ENCODE peak calls at places on chromosome 21, in five cellular contexts. Q is activated CD4-positive, alpha-beta T cell treated with anti-CD3 and anti-CD28 coated beads, Interleukin-2, amount 50 U/mL, for 24 hours; F is brain microvascular endothelial cell; K is osteocyte; R is endothelial cell. X is an unnamed sample.
A peak's percentile ranks its signal among the peaks of the same experiment; 100 is the strongest.

GRCh38 chr21:31555741-31556191 is 103.7 kb upstream of the SOD1 start:
- DNase-seq in Q (no peak), R (peak; percentile 6), K (no peak), F (no peak), X (no peak)

GRCh38 chr21:39610705-39611104 is 2.0 kb upstream of the B3GALT5 start:
- DNase-seq in Q (no peak), K (no peak), F (no peak), R (no peak), X (no peak)

GRCh38 chr21:37045139-37045538 is 27.7 kb downstream of the PIGP start:
- DNase-seq in R (no peak), K (no peak), Q (no peak), F (no peak), X (no peak)

GRCh38 chr21:19941626-19942025 is 1056.6 kb upstream of the NCAM2 start:
- DNase-seq in K (no peak), R (no peak), F (no peak), Q (no peak), X (no peak)

GRCh38 chr21:45977396-45977795 is 4.2 kb upstream of the COL6A1 start:
- DNase-seq in R (peak; percentile 11), F (no peak), Q (no peak), K (no peak), X (no peak)

GRCh38 chr21:43608225-43608624 is 51.1 kb downstream of the HSF2BP start:
- DNase-seq in Q (no peak), F (peak; percentile 79), K (no peak), R (no peak), X (no peak)

GRCh38 chr21:35366348-35367085 is 317.4 kb upstream of the RUNX1 start:
- DNase-seq in F (peak; percentile 46), K (no peak), R (no peak), Q (no peak), X (no peak)

GRCh38 chr21:26047279-26047967 is 123.1 kb downstream of the APP start:
- DNase-seq in Q (no peak), F (no peak), R (no peak), K (no peak), X (no peak)

GRCh38 chr21:17461582-17461981 is 51.3 kb upstream of the CXADR start:
- DNase-seq in K (no peak), R (no peak), Q (no peak), F (no peak), X (no peak)

GRCh38 chr21:33821580-33822322 is 93.9 kb downstream of the ATP5PO start:
- DNase-seq in R (no peak), K (no peak), F (no peak), Q (no peak), X (no peak)

GRCh38 chr21:43911935-43912487 is 47.0 kb downstream of the AGPAT3 start:
- DNase-seq in R (no peak), Q (no peak), K (no peak), F (no peak), X (no peak)

GRCh38 chr21:15495965-15496364 is 233.8 kb upstream of the USP25 start:
- DNase-seq in Q (no peak), R (no peak), F (peak; percentile 27), K (no peak), X (no peak)

GRCh38 chr21:42466700-42467612 is 29.1 kb downstream of the RSPH1 start:
- DNase-seq in R (no peak), Q (no peak), F (peak; percentile 49), K (no peak), X (no peak)

GRCh38 chr21:40002978-40003377 is 135.7 kb downstream of the PCP4 start:
- DNase-seq in R (no peak), K (no peak), F (no peak), Q (no peak), X (no peak)

GRCh38 chr21:44038063-44038462 is 26.0 kb downstream of the TRAPPC10 start:
- DNase-seq in K (no peak), Q (no peak), F (no peak), R (no peak), X (no peak)

GRCh38 chr21:42411197-42411869 is 7.6 kb downstream of the UBASH3A start:
- DNase-seq in F (no peak), R (no peak), Q (no peak), K (no peak), X (no peak)

GRCh38 chr21:44892536-44893277 is 19.2 kb upstream of the PTTG1IP start:
- DNase-seq in K (no peak), F (peak; percentile 34), Q (peak; percentile 64), R (peak; percentile 80), X (no peak)

GRCh38 chr21:44911066-44911383 is 9.7 kb downstream of the ITGB2 start:
- DNase-seq in R (no peak), K (no peak), Q (no peak), F (no peak), X (no peak)

GRCh38 chr21:44480200-44481065 is 25.1 kb downstream of the LRRC3 start:
- DNase-seq in K (no peak), R (no peak), F (no peak), Q (no peak), X (no peak)

GRCh38 chr21:31213787-31214186 is 130.3 kb downstream of the TIAM1 start:
- DNase-seq in R (no peak), Q (no peak), F (no peak), K (no peak), X (no peak)

GRCh38 chr21:33402011-33402979 is 918 bp upstream of the IFNGR2 start:
- DNase-seq in K (no peak), Q (no peak), F (peak; percentile 43), R (peak; percentile 20), X (no peak)

X was measured in AG04450.